ENCODE peak calls at places on chromosome 22, in five cellular contexts. K, Y, T, Q and L are unnamed samples.

GRCh38 chr22:23402275-23403151 is 177.6 kb downstream of the IGLL1 start:
- DNase-seq in K (peak), Y (peak), T (no peak), Q (peak), L (peak)

GRCh38 chr22:31253949-31254348 is 38.3 kb downstream of the PIK3IP1 start:
- DNase-seq in K (no peak), Y (peak), T (no peak), Q (no peak), L (no peak)

GRCh38 chr22:47563406-47564157 is 801.1 kb downstream of the TBC1D22A start:
- DNase-seq in K (no peak), Y (no peak), T (no peak), Q (no peak), L (no peak)

GRCh38 chr22:46010951-46011626 is 34.1 kb upstream of the WNT7B start:
- DNase-seq in K (no peak), Y (peak), T (no peak), Q (peak), L (peak)

GRCh38 chr22:28544431-28544868 is 135.2 kb downstream of the TTC28 start:
- DNase-seq in K (no peak), Y (no peak), T (no peak), Q (no peak), L (no peak)

GRCh38 chr22:29216011-29216872 is 10.5 kb downstream of the EMID1 start:
- DNase-seq in K (no peak), Y (no peak), T (no peak), Q (no peak), L (no peak)

GRCh38 chr22:20991252-20992055 is 9.4 kb downstream of the LZTR1 start:
- DNase-seq in K (no peak), Y (no peak), T (no peak), Q (no peak), L (no peak)

GRCh38 chr22:43476341-43476740 is 64.5 kb downstream of the MPPED1 start:
- DNase-seq in K (no peak), Y (no peak), T (no peak), Q (no peak), L (peak)

GRCh38 chr22:32587449-32587848 is 112.8 kb downstream of the FBXO7 start:
- DNase-seq in K (no peak), Y (no peak), T (no peak), Q (peak), L (no peak)

GRCh38 chr22:24104307-24105017 is 76.8 kb upstream of the SUSD2 start:
- DNase-seq in K (no peak), Y (peak), T (no peak), Q (peak), L (no peak)

GRCh38 chr22:42334875-42335512 is 64.5 kb upstream of the TCF20 start:
- DNase-seq in K (no peak), Y (no peak), T (no peak), Q (no peak), L (no peak)

GRCh38 chr22:45096256-45096907 is 67.3 kb upstream of the NUP50 start:
- DNase-seq in K (peak), Y (peak), T (no peak), Q (peak), L (peak)

GRCh38 chr22:24325105-24325757 is 54.6 kb downstream of the SPECC1L start:
- DNase-seq in K (no peak), Y (no peak), T (no peak), Q (peak), L (no peak)

GRCh38 chr22:47318041-47318737 is 555.7 kb downstream of the TBC1D22A start:
- DNase-seq in K (no peak), Y (no peak), T (no peak), Q (no peak), L (no peak)

GRCh38 chr22:46511391-46512370 is 25.7 kb downstream of the CELSR1 start:
- DNase-seq in K (no peak), Y (peak), T (no peak), Q (no peak), L (no peak)

GRCh38 chr22:28952857-28953256 is 69.5 kb downstream of the ZNRF3 start:
- DNase-seq in K (no peak), Y (no peak), T (no peak), Q (peak), L (no peak)

GRCh38 chr22:19811211-19811621 is 43.5 kb downstream of the GNB1L start:
- DNase-seq in K (no peak), Y (no peak), T (no peak), Q (no peak), L (peak)

GRCh38 chr22:20015971-20016733 is 471 bp downstream of the ARVCF start:
- DNase-seq in K (no peak), Y (no peak), T (no peak), Q (no peak), L (no peak)

GRCh38 chr22:39242809-39243442 is 1.9 kb downstream of the PDGFB start:
- DNase-seq in K (no peak), Y (no peak), T (no peak), Q (no peak), L (no peak)

GRCh38 chr22:24393012-24393559 is 34.3 kb upstream of the ADORA2A start:
- DNase-seq in K (no peak), Y (no peak), T (no peak), Q (no peak), L (no peak)

GRCh38 chr22:40764743-40765441 is 54.3 kb downstream of the SLC25A17 start:
- DNase-seq in K (no peak), Y (no peak), T (no peak), Q (no peak), L (no peak)

GRCh38 chr22:41009222-41009948 is 58.2 kb downstream of the RBX1 start:
- DNase-seq in K (no peak), Y (no peak), T (no peak), Q (peak), L (no peak)

GRCh38 chr22:40476341-40476740 is 105.9 kb downstream of the SGSM3 start:
- DNase-seq in K (no peak), Y (no peak), T (no peak), Q (no peak), L (no peak)

GRCh38 chr22:46976130-46976529 is 213.7 kb downstream of the TBC1D22A start:
- DNase-seq in K (no peak), Y (no peak), T (no peak), Q (no peak), L (no peak)

GRCh38 chr22:42489000-42489399 is 30.6 kb downstream of the RRP7A start:
- DNase-seq in K (no peak), Y (no peak), T (no peak), Q (no peak), L (no peak)

GRCh38 chr22:44916281-44917231 is 93.2 kb downstream of the PHF21B start:
- DNase-seq in K (no peak), Y (peak), T (no peak), Q (no peak), L (peak)

GRCh38 chr22:37669586-37669985 is 5.8 kb upstream of the LGALS1 start:
- DNase-seq in K (no peak), Y (no peak), T (no peak), Q (no peak), L (no peak)

GRCh38 chr22:43889366-43890253 is 2.2 kb downstream of the PNPLA5 start:
- DNase-seq in K (no peak), Y (no peak), T (no peak), Q (peak), L (no peak)

GRCh38 chr22:48504519-48505140 is 1323.0 kb downstream of the BRD1 start:
- DNase-seq in K (no peak), Y (no peak), T (no peak), Q (no peak), L (peak)

GRCh38 chr22:31556627-31557203 is 60.4 kb downstream of the SFI1 start:
- DNase-seq in K (peak), Y (no peak), T (no peak), Q (peak), L (no peak)

GRCh38 chr22:44797181-44797720 is 44.9 kb downstream of the ARHGAP8 start:
- DNase-seq in K (no peak), Y (no peak), T (no peak), Q (no peak), L (no peak)

GRCh38 chr22:44411226-44412135 is 86.6 kb downstream of the RTL6 start:
- DNase-seq in K (no peak), Y (peak), T (no peak), Q (no peak), L (no peak)

GRCh38 chr22:25062378-25063095 is 110.0 kb downstream of the KIAA1671 start:
- DNase-seq in K (no peak), Y (no peak), T (no peak), Q (no peak), L (no peak)

GRCh38 chr22:36253523-36254490 is 874 bp downstream of the APOL1 start:
- DNase-seq in K (no peak), Y (no peak), T (no peak), Q (no peak), L (peak)
- H3K4me3 ChIP-seq in K (no peak), Y (peak), T (peak), Q (no peak), L (peak)

DNA sequence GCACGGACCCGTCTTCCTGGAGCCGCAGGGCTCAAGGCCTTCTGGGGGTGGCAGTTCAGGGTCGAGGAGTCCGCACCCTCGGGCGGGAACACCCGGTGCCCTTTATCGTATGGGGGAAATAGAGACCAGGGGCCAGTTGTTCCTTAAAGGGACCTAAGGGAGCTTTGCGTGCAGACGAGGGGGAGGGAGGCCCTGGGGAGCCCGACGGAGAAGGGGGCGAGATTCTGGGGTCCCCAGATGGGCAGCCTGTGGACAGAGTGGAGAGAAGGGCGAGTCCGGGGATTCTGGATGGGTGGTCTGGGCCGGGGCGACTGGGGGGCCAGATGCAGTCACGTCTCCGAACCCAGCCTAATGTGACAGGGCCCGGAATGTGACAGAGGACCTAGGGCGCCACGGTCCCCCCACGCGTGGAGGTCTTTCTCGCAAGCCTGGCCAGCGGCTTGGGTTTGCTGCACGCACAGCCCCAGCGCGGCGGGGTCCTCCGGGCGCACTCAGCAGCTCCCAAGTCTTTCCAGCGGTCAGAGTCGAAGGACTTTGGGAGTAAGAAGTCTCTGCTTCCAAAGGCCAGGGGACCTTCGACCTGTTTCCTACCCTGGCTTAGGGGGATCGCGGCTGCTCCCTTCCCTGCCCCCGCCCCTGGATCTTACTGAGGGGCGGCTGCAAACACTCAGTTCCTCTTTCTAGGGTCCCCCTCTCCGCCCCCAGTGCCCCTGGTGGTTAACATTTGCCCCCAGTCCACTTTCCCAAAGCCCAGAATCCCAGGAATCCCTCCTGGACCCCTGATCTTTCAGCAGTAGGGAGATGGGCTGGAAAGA is 542 bp downstream of the TUBA8 start:
- DNase-seq in K (no peak), Y (no peak), T (no peak), Q (no peak), L (no peak)
- H3K4me3 ChIP-seq in K (peak), Y (peak), T (peak), Q (peak), L (peak)

DNA sequence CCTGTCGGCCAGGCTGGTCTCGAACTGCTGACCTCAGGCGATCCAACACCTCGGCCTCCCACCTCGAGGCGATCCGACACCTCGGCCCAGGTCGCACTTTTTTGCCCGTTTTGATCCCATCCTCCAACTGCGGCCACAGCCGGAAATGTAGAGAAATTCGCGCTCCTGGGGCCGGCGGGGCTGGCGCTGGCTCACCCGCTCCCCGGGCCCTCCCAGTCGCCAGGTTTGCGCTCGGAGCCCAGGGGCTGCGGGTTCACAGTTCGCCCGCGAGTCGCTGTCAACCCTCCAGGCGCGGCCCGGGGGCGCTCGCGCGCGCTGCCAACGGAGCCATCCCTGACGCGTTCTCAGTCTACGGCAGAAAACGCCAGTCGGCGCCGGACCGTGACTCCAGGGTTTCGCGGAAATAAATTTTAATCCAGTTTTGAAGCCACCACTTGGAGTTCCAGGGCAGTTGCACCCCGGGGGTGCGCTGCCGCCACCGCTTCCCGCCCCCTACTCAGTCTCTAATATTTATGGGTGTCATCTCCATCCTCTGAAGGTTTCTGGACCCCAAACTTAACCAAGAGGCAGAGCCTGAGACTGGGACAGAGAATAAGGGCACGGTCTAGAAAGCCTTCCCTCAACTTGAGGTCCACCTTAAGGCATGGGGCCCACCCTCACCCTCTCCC is 1.5 kb upstream of the KLHDC7B start:
- DNase-seq in K (peak), Y (peak), T (no peak), Q (peak), L (peak)
- H3K4me3 ChIP-seq in K (no peak), Y (peak), T (peak), Q (peak), L (peak)

GRCh38 chr22:26648011-26648497 is 9.3 kb upstream of the MIAT start:
- DNase-seq in K (peak), Y (no peak), T (no peak), Q (no peak), L (no peak)

GRCh38 chr22:26642465-26643367 is 14.7 kb upstream of the MIAT start:
- DNase-seq in K (no peak), Y (no peak), T (no peak), Q (peak), L (peak)

GRCh38 chr22:26643368-26644100 is 13.9 kb upstream of the MIAT start:
- DNase-seq in K (no peak), Y (no peak), T (no peak), Q (no peak), L (no peak)

GRCh38 chr22:26648761-26649363 is 8.5 kb upstream of the MIAT start:
- DNase-seq in K (no peak), Y (no peak), T (no peak), Q (no peak), L (no peak)

DNA sequence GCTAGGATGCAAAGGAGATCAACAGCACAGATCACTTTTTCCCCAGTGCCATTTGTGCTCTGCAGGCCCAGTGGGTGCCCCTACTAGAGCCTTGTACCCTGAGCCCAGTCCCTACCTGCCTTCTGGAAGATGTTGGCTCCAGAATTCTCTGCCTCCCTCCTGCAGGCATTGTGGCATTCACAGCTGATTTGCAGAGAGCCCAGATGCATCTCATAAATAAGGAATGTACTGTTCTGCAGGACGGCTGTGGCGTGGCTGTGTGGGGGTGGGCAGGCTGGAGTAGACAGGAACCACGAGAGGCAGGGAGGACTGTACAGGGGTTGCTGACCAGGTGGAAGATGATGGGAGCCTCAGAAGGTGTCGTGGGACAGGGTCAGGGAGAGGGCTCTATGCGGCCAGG is 11.2 kb upstream of the MIAT start:
- DNase-seq in K (no peak), Y (no peak), T (no peak), Q (no peak), L (no peak)
- H3K4me3 ChIP-seq in K (no peak), Y (no peak), T (no peak), Q (no peak), L (no peak)

GRCh38 chr22:30246962-30247376 is 410 bp upstream of the LIF start:
- DNase-seq in K (no peak), Y (peak), T (no peak), Q (no peak), L (no peak)
- H3K4me3 ChIP-seq in K (peak), Y (peak), T (peak), Q (peak), L (peak)

GRCh38 chr22:50268655-50269113 is 1.5 kb downstream of the MAPK11 start:
- DNase-seq in K (no peak), Y (no peak), T (no peak), Q (no peak), L (peak)
- H3K4me3 ChIP-seq in K (peak), Y (no peak), T (no peak), Q (no peak), L (no peak)